ENCODE peak calls at places on chromosome 22, in four cellular contexts. One of them, this sample, is unnamed.
A peak's percentile ranks its signal among the peaks of the same experiment; 100 is the strongest.

GRCh38 chr22:16824718-16825687 is at the start of gene XKR3:
- DNase-seq in A549: no peak
- DNase-seq in IMR-90: no peak
- DNase-seq in GM12878: peak; percentile 37
- DNase-seq in this sample: peak; percentile 43

GRCh38 chr22:33923660-33924246 is 3.5 kb upstream of the LARGE1 start:
- DNase-seq in A549: peak; percentile 74
- DNase-seq in IMR-90: peak; percentile 74
- DNase-seq in GM12878: no peak
- DNase-seq in this sample: peak; percentile 28

GRCh38 chr22:39431821-39432251 is 25.0 kb upstream of the MGAT3 start:
- DNase-seq in A549: no peak
- DNase-seq in IMR-90: peak; percentile 34
- DNase-seq in GM12878: no peak
- DNase-seq in this sample: no peak

GRCh38 chr22:36386351-36386899 is 1.3 kb downstream of the MYH9 start:
- DNase-seq in A549: peak; percentile 43
- DNase-seq in IMR-90: no peak
- DNase-seq in GM12878: peak; percentile 63
- DNase-seq in this sample: no peak

GRCh38 chr22:49160261-49161001 is 667.2 kb downstream of the BRD1 start:
- DNase-seq in A549: no peak
- DNase-seq in IMR-90: no peak
- DNase-seq in GM12878: no peak
- DNase-seq in this sample: no peak

GRCh38 chr22:40403141-40403540 is 32.7 kb downstream of the SGSM3 start:
- DNase-seq in A549: no peak
- DNase-seq in IMR-90: no peak
- DNase-seq in GM12878: no peak
- DNase-seq in this sample: no peak

GRCh38 chr22:31676700-31677099 is 14.7 kb upstream of the PISD start:
- DNase-seq in A549: peak; percentile 90
- DNase-seq in IMR-90: peak; percentile 74
- DNase-seq in GM12878: peak; percentile 66
- DNase-seq in this sample: no peak

GRCh38 chr22:35258144-35258988 is 1.1 kb downstream of the HMGXB4 start:
- DNase-seq in A549: peak; percentile 10
- DNase-seq in IMR-90: peak; percentile 11
- DNase-seq in GM12878: no peak
- DNase-seq in this sample: peak; percentile 11

GRCh38 chr22:35425971-35426800 is 26.2 kb downstream of the MCM5 start:
- DNase-seq in A549: no peak
- DNase-seq in IMR-90: peak; percentile 38
- DNase-seq in GM12878: no peak
- DNase-seq in this sample: no peak

GRCh38 chr22:18035740-18036139 is 11.4 kb upstream of the MICAL3 start:
- DNase-seq in A549: peak; percentile 79
- DNase-seq in IMR-90: peak; percentile 19
- DNase-seq in GM12878: no peak
- DNase-seq in this sample: no peak

GRCh38 chr22:36385491-36386350 is 2.0 kb downstream of the MYH9 start:
- DNase-seq in A549: peak; percentile 48
- DNase-seq in IMR-90: no peak
- DNase-seq in GM12878: no peak
- DNase-seq in this sample: no peak

GRCh38 chr22:38783095-38783710 is 10.7 kb downstream of the DNAL4 start:
- DNase-seq in A549: no peak
- DNase-seq in IMR-90: no peak
- DNase-seq in GM12878: no peak
- DNase-seq in this sample: peak; percentile 18

GRCh38 chr22:47206185-47206584 is 443.7 kb downstream of the TBC1D22A start:
- DNase-seq in A549: no peak
- DNase-seq in IMR-90: no peak
- DNase-seq in GM12878: no peak
- DNase-seq in this sample: no peak

GRCh38 chr22:20591660-20592310 is 84.4 kb downstream of the MED15 start:
- DNase-seq in A549: no peak
- DNase-seq in IMR-90: peak; percentile 13
- DNase-seq in GM12878: no peak
- DNase-seq in this sample: peak; percentile 86

GRCh38 chr22:43436536-43437267 is 24.9 kb downstream of the MPPED1 start:
- DNase-seq in A549: no peak
- DNase-seq in IMR-90: no peak
- DNase-seq in GM12878: no peak
- DNase-seq in this sample: no peak

GRCh38 chr22:38125038-38125610 is 14.6 kb upstream of the BAIAP2L2 start:
- DNase-seq in A549: no peak
- DNase-seq in IMR-90: no peak
- DNase-seq in GM12878: no peak
- DNase-seq in this sample: no peak

GRCh38 chr22:32413715-32414114 is 1.7 kb upstream of the RTCB start:
- DNase-seq in A549: peak; percentile 18
- DNase-seq in IMR-90: peak; percentile 42
- DNase-seq in GM12878: no peak
- DNase-seq in this sample: no peak

GRCh38 chr22:42613869-42614268 is 814 bp downstream of the POLDIP3 start:
- DNase-seq in A549: no peak
- DNase-seq in IMR-90: no peak
- DNase-seq in GM12878: no peak
- DNase-seq in this sample: no peak

GRCh38 chr22:46078241-46079092 is 71.9 kb upstream of the PPARA start:
- DNase-seq in A549: peak; percentile 89
- DNase-seq in IMR-90: no peak
- DNase-seq in GM12878: no peak
- DNase-seq in this sample: no peak

GRCh38 chr22:30021881-30022619 is 58.2 kb upstream of the HORMAD2 start:
- DNase-seq in A549: no peak
- DNase-seq in IMR-90: no peak
- DNase-seq in GM12878: no peak
- DNase-seq in this sample: no peak

GRCh38 chr22:27474711-27475547 is 326.6 kb downstream of the MN1 start:
- DNase-seq in A549: peak; percentile 68
- DNase-seq in IMR-90: peak; percentile 94
- DNase-seq in GM12878: no peak
- DNase-seq in this sample: no peak

GRCh38 chr22:19604711-19605268 is 80.6 kb upstream of the CLDN5 start:
- DNase-seq in A549: no peak
- DNase-seq in IMR-90: no peak
- DNase-seq in GM12878: no peak
- DNase-seq in this sample: peak; percentile 74

GRCh38 chr22:28582806-28583205 is 96.8 kb downstream of the TTC28 start:
- DNase-seq in A549: no peak
- DNase-seq in IMR-90: peak; percentile 81
- DNase-seq in GM12878: no peak
- DNase-seq in this sample: no peak

GRCh38 chr22:37262346-37262745 is 18.3 kb upstream of the RAC2 start:
- DNase-seq in A549: no peak
- DNase-seq in IMR-90: no peak
- DNase-seq in GM12878: no peak
- DNase-seq in this sample: no peak

GRCh38 chr22:49202226-49202625 is 625.4 kb downstream of the BRD1 start:
- DNase-seq in A549: no peak
- DNase-seq in IMR-90: no peak
- DNase-seq in GM12878: no peak
- DNase-seq in this sample: no peak

GRCh38 chr22:29206372-29207230 is 905 bp downstream of the EMID1 start:
- DNase-seq in A549: no peak
- DNase-seq in IMR-90: no peak
- DNase-seq in GM12878: no peak
- DNase-seq in this sample: no peak

GRCh38 chr22:50525104-50525958 is at the start of gene SCO2:
- DNase-seq in A549: peak; percentile 97
- DNase-seq in IMR-90: peak; percentile 97
- DNase-seq in GM12878: peak; percentile 89
- DNase-seq in this sample: peak; percentile 92
- TF ChIP-seq CTCF in A549: no peak
- TF ChIP-seq CTCF in IMR-90: peak; percentile 63
- TF ChIP-seq CTCF in GM12878: peak; percentile 42
- TF ChIP-seq CTCF in this sample: peak; percentile 60

GRCh38 chr22:44580756-44581435 is 82.9 kb upstream of the RTL6 start:
- DNase-seq in A549: no peak
- DNase-seq in IMR-90: no peak
- DNase-seq in GM12878: no peak
- DNase-seq in this sample: no peak

GRCh38 chr22:44583854-44584253 is 85.8 kb upstream of the RTL6 start:
- DNase-seq in A549: no peak
- DNase-seq in IMR-90: no peak
- DNase-seq in GM12878: no peak
- DNase-seq in this sample: no peak

GRCh38 chr22:44583076-44583760 is 85.2 kb upstream of the RTL6 start:
- DNase-seq in A549: peak; percentile 18
- DNase-seq in IMR-90: peak; percentile 32
- DNase-seq in GM12878: no peak
- DNase-seq in this sample: no peak

GRCh38 chr22:44580176-44580575 is 82.1 kb upstream of the RTL6 start:
- DNase-seq in A549: no peak
- DNase-seq in IMR-90: no peak
- DNase-seq in GM12878: no peak
- DNase-seq in this sample: no peak

DNA sequence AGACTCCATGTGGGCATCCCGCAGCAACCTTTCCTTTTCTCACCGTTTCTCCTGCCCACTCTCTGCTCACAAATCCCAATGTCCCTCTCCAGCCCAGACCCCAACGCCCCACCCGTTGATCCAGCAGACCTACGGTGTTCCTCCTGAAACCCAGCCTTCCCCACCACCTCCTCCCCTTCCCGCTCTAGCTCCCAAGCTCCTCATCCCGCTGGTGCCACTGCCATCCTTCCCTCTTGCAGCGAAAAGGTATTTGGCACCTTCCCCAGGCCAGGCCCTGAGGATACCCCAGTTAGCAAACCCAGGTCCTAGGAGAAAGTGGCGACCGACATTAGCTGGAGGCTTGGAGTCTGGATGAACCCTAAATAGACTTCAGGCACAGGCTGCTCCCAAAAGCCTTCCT is 84.0 kb upstream of the RTL6 start:
- DNase-seq in A549: no peak
- DNase-seq in IMR-90: no peak
- DNase-seq in GM12878: no peak
- DNase-seq in this sample: no peak
- TF ChIP-seq RAD21 in A549: no peak
- TF ChIP-seq RAD21 in IMR-90: no peak
- TF ChIP-seq RAD21 in GM12878: no peak
- TF ChIP-seq RAD21 in this sample: no peak

DNA sequence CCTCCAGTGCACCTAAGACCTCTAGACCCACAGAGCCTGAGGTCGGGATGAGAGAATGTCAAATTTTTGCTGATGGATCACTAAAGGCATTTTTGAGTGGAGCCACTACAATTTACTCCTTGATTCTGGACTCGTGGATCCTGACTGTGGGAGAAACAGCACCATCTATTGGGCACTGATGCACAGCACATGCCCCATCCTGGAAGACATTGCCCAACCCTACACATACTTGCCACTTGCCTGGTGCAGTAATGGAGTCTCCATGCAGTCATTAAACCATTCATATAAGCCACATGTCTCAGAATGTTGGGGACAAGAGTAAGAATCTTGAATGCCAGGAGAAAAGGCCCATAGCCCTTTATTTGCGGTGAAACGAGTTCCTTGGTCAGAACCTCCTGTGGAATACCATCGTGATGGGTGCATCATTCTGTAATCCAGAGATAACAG is 103.9 kb downstream of the GGTLC2 start:
- DNase-seq in A549: peak; percentile 51
- DNase-seq in IMR-90: peak; percentile 52
- DNase-seq in GM12878: no peak
- DNase-seq in this sample: peak; percentile 73
- TF ChIP-seq CTCF in A549: peak; percentile 63
- TF ChIP-seq CTCF in IMR-90: peak; percentile 82
- TF ChIP-seq CTCF in GM12878: peak; percentile 60
- TF ChIP-seq CTCF in this sample: no peak

DNA sequence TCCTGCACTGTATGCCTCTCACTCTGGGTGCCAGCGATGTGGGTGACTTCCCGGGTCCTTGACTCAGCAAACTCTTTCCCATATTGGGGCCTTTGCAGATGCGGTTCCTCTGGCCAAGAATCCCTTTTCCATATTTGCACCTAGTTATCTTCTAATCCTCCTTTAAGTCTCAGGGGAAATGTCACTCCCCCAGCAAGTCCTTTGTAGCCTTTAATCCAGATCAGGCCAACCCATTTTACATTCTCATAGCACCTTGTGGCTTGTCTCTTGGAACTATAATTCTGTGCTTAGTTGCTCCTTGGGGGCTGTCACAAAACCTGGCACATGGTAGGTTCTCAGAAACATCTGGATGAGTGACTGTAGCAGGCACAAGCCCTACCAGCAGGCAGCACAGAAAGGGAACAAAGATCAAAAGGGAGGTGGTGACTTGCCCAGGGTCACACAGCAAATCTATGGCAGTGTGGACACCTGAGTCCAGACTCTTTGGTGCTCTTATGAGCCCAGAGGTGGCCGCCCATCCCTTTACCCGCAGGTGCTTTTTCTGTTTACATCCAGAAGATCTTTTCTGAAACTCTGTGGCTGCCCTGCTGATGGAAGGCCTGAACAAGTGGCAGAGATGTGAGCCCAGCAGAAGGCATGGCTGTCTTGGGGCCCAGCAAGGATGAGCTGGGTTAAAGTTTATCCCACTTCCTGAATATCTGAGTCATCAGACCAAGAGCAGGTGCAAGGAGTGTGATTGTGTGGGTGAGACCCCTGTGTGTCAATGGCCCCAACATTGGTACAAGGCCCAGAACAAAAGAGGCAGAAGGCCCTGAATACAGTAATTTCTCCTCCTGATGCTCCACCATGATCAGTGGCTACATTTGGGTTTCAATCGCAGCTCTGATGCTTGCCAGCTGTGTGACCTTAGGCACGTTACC is 78.6 kb upstream of the GRK3 start:
- DNase-seq in A549: no peak
- DNase-seq in IMR-90: peak; percentile 43
- DNase-seq in GM12878: peak; percentile 47
- DNase-seq in this sample: no peak
- TF ChIP-seq RAD21 in A549: no peak
- TF ChIP-seq RAD21 in IMR-90: no peak
- TF ChIP-seq RAD21 in GM12878: no peak
- TF ChIP-seq RAD21 in this sample: no peak